ENCODE peak calls at places on chromosomes 5 and 9, in five cellular contexts. M is transverse colon; C is aorta; G is CD4-positive, alpha-beta T cell; E is tibial artery. P is an unnamed sample.
A peak's percentile ranks its signal among the peaks of the same experiment; 100 is the strongest.

GRCh38 chr9:137270929-137271695 is 6.4 kb upstream of the TOR4A start:
- DNase-seq in E (no peak), C (no peak), M (no peak), G (no peak), P (no peak)

GRCh38 chr9:108994695-108995094 is 18.6 kb downstream of the CTNNAL1 start:
- DNase-seq in G (no peak), C (peak; percentile 60), E (peak; percentile 67), M (no peak), P (no peak)

GRCh38 chr5:27472000-27472763 is 433.8 kb upstream of the CDH9 start:
- DNase-seq in G (no peak), M (no peak), C (no peak), E (no peak), P (no peak)

GRCh38 chr9:105647595-105648349 is 14.5 kb upstream of the TAL2 start:
- DNase-seq in M (no peak), G (no peak), C (no peak), E (no peak), P (no peak)

GRCh38 chr9:3868012-3868411 is 342.2 kb upstream of the RFX3 start:
- DNase-seq in M (no peak), G (no peak), E (no peak), C (no peak), P (no peak)

GRCh38 chr9:112884086-112884485 is 6.6 kb downstream of the SLC46A2 start:
- DNase-seq in C (no peak), E (no peak), M (no peak), G (no peak), P (no peak)

GRCh38 chr5:176889321-176890280 is 9.5 kb downstream of the HK3 start:
- DNase-seq in M (peak; percentile 4), C (no peak), G (no peak), E (no peak), P (no peak)

GRCh38 chr9:97545507-97545906 is 44.0 kb downstream of the TMOD1 start:
- DNase-seq in M (no peak), G (no peak), C (no peak), E (no peak), P (no peak)

GRCh38 chr9:131418143-131419028 is 24.5 kb downstream of the PRRC2B start:
- DNase-seq in G (no peak), C (no peak), M (peak; percentile 35), E (no peak), P (peak; percentile 79)

GRCh38 chr5:68182094-68182493 is 33.5 kb upstream of the PIK3R1 start:
- DNase-seq in C (no peak), E (no peak), G (no peak), M (no peak), P (no peak)

GRCh38 chr9:97412628-97413382 is 909 bp downstream of the TDRD7 start:
- DNase-seq in G (no peak), M (no peak), E (no peak), C (no peak), P (no peak)

GRCh38 chr9:129756191-129756590 is 3.3 kb upstream of the PTGES start:
- DNase-seq in G (no peak), C (no peak), M (no peak), E (no peak), P (no peak)

GRCh38 chr5:62354028-62354874 is 48.2 kb downstream of the KIF2A start:
- DNase-seq in G (no peak), E (no peak), M (no peak), C (no peak), P (no peak)

GRCh38 chr5:14268738-14269137 is 125.6 kb downstream of the TRIO start:
- DNase-seq in C (peak; percentile 56), G (no peak), M (no peak), E (peak; percentile 76), P (no peak)

GRCh38 chr5:43236633-43237355 is 44.8 kb downstream of the NIM1K start:
- DNase-seq in M (no peak), E (no peak), C (no peak), G (no peak), P (no peak)

GRCh38 chr5:166551384-166551783 is 1740.1 kb upstream of the WWC1 start:
- DNase-seq in E (no peak), G (no peak), C (no peak), M (no peak), P (no peak)

GRCh38 chr5:134554319-134555222 is 29.1 kb downstream of the JADE2 start:
- DNase-seq in E (peak; percentile 83), M (peak; percentile 44), C (no peak), G (peak; percentile 16), P (no peak)

GRCh38 chr9:129482521-129483466 is 138.1 kb downstream of the C9orf50 start:
- DNase-seq in G (peak; percentile 13), E (peak; percentile 96), M (peak; percentile 85), C (peak; percentile 93), P (peak; percentile 94)

GRCh38 chr9:20604561-20604960 is 17.7 kb downstream of the MLLT3 start:
- DNase-seq in M (no peak), E (no peak), C (no peak), G (no peak), P (no peak)
- H3K27ac ChIP-seq in M (peak overlapping the region; percentile 65), E (no peak overlapping the region), C (no peak overlapping the region), G (no peak overlapping the region), P (peak overlapping the region; percentile 15)

GRCh38 chr5:9411142-9411541 is 134.7 kb downstream of the SEMA5A start:
- DNase-seq in C (no peak), E (no peak), G (no peak), M (no peak), P (no peak)
- H3K27ac ChIP-seq in C (no peak overlapping the region), E (no peak overlapping the region), G (no peak overlapping the region), M (no peak overlapping the region), P (no peak overlapping the region)

GRCh38 chr9:93246526-93246925 is 62.6 kb downstream of the WNK2 start:
- DNase-seq in G (no peak), M (no peak), C (no peak), E (no peak), P (peak; percentile 46)

GRCh38 chr9:93245437-93245970 is 61.6 kb downstream of the WNK2 start:
- DNase-seq in G (no peak), E (no peak), M (no peak), C (no peak), P (no peak)

GRCh38 chr9:93246111-93246510 is 62.2 kb downstream of the WNK2 start:
- DNase-seq in M (no peak), C (no peak), G (no peak), E (no peak), P (peak; percentile 17)

GRCh38 chr9:93244510-93245436 is 60.8 kb downstream of the WNK2 start:
- DNase-seq in C (no peak), M (peak; percentile 42), E (no peak), G (no peak), P (no peak)

GRCh38 chr9:93244101-93244500 is 60.2 kb downstream of the WNK2 start:
- DNase-seq in G (no peak), E (no peak), C (no peak), M (no peak), P (no peak)
- H3K27ac ChIP-seq in G (no peak overlapping the region), E (no peak overlapping the region), C (no peak overlapping the region), M (no peak overlapping the region), P (peak overlapping the region; percentile 15)

DNA sequence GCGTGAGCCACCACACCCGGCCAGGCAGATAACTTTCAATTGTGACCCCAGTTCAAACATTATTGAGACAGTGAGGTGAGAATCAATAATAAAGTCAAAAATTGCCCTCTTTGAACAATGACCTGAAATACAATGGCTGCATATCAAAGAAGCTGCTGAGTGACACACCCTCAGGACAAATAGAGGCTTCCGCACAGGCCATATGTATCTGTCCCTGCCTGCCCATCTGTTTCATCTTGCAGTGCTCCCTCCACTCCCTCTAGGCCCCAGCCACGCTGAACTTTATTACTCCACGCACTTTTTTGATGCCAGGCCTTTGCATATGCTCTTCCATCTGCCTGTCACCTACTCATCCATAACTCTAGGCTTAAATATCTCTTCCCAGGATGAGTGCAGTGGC is 15.9 kb upstream of the PFDN1 start:
- DNase-seq in G (no peak), M (no peak), C (no peak), E (no peak), P (no peak)
- H3K27ac ChIP-seq in G (no peak overlapping the region), M (no peak overlapping the region), C (no peak overlapping the region), E (no peak overlapping the region), P (no peak overlapping the region)